ENCODE peak calls at places on chromosomes 1 and 21, in ten cellular contexts. K, O, D, N, V, L, H, J, M and G are unnamed samples.

GRCh38 chr1:30318864-30319718 is 404.3 kb downstream of the MATN1 start:
- DNase-seq in K (no peak), L (no peak), J (no peak), M (no peak), O (no peak), N (no peak), H (no peak), D (no peak), V (no peak), G (no peak)

GRCh38 chr1:235758931-235759330 is 107.8 kb downstream of the LYST start:
- DNase-seq in K (no peak), V (no peak), L (peak; percentile 60), O (no peak), N (no peak), D (peak; percentile 11), J (no peak), M (no peak), H (no peak), G (no peak)

GRCh38 chr1:151723726-151724370 is 2.5 kb downstream of the RIIAD1 start:
- DNase-seq in D (no peak), V (no peak), M (no peak), L (no peak), O (no peak), K (no peak), N (peak; percentile 48), H (no peak), J (no peak), G (no peak)

GRCh38 chr1:28592314-28593071 is 428 bp downstream of the RAB42 start:
- DNase-seq in D (peak; percentile 58), V (no peak), H (peak; percentile 71), J (peak; percentile 26), N (peak; percentile 42), O (no peak), M (peak; percentile 64), L (no peak), K (no peak), G (no peak)

GRCh38 chr1:100100202-100100601 is 32.5 kb downstream of the SASS6 start:
- DNase-seq in H (no peak), L (no peak), K (peak; percentile 82), M (no peak), J (no peak), O (no peak), N (no peak), D (no peak), V (no peak), G (no peak)

GRCh38 chr1:181817091-181817490 is 244.4 kb downstream of the ZNF648 start:
- DNase-seq in K (no peak), H (no peak), O (no peak), D (no peak), J (no peak), V (no peak), N (no peak), L (no peak), M (no peak), G (no peak)

GRCh38 chr1:84583648-84584047 is 9.4 kb upstream of the CTBS start:
- DNase-seq in J (no peak), H (no peak), N (no peak), M (no peak), V (no peak), L (no peak), O (no peak), D (no peak), K (no peak), G (no peak)

GRCh38 chr21:16116798-16117197 is 387.0 kb downstream of the USP25 start:
- DNase-seq in N (no peak), O (no peak), K (peak; percentile 77), M (no peak), L (no peak), D (no peak), H (no peak), V (no peak), J (no peak), G (no peak)

GRCh38 chr1:109186704-109187071 is 27.0 kb upstream of the SARS1 start:
- DNase-seq in J (peak; percentile 61), K (peak; percentile 38), V (peak; percentile 78), O (no peak), L (no peak), N (no peak), H (peak; percentile 68), D (no peak), M (no peak), G (peak; percentile 79)

GRCh38 chr1:33966346-33967141 is 102.7 kb downstream of the HMGB4 start:
- DNase-seq in K (peak; percentile 53), L (no peak), N (peak; percentile 25), O (no peak), V (no peak), J (no peak), M (no peak), H (no peak), D (no peak), G (no peak)

GRCh38 chr1:50105430-50105829 is 3.3 kb upstream of the ELAVL4 start:
- DNase-seq in N (peak; percentile 69), H (no peak), J (no peak), M (no peak), O (no peak), D (no peak), V (no peak), K (no peak), L (no peak), G (no peak)

GRCh38 chr1:51175278-51175677 is 60.8 kb upstream of the RNF11 start:
- DNase-seq in L (no peak), D (no peak), H (no peak), J (no peak), M (peak; percentile 18), O (no peak), K (no peak), N (no peak), V (no peak), G (no peak)

GRCh38 chr1:160471253-160471652 is 51.8 kb downstream of the SLAMF6 start:
- DNase-seq in H (no peak), D (no peak), M (peak; percentile 20), V (no peak), N (no peak), O (no peak), K (no peak), J (no peak), L (no peak), G (no peak)

GRCh38 chr1:160472112-160472511 is 50.9 kb downstream of the SLAMF6 start:
- DNase-seq in M (no peak), J (no peak), H (no peak), L (no peak), N (no peak), K (no peak), V (no peak), O (no peak), D (no peak), G (no peak)

GRCh38 chr1:160474392-160475242 is 48.4 kb downstream of the SLAMF6 start:
- DNase-seq in V (no peak), D (no peak), K (no peak), L (no peak), N (no peak), O (no peak), H (no peak), M (no peak), J (no peak), G (no peak)
- H3K4me3 ChIP-seq in V (no peak overlapping the region), D (no peak overlapping the region), K (no peak overlapping the region), L (no peak overlapping the region), N (no peak overlapping the region), O (no peak overlapping the region), H (no peak overlapping the region), M (no peak overlapping the region), J (no peak overlapping the region), G (no peak overlapping the region)

DNA sequence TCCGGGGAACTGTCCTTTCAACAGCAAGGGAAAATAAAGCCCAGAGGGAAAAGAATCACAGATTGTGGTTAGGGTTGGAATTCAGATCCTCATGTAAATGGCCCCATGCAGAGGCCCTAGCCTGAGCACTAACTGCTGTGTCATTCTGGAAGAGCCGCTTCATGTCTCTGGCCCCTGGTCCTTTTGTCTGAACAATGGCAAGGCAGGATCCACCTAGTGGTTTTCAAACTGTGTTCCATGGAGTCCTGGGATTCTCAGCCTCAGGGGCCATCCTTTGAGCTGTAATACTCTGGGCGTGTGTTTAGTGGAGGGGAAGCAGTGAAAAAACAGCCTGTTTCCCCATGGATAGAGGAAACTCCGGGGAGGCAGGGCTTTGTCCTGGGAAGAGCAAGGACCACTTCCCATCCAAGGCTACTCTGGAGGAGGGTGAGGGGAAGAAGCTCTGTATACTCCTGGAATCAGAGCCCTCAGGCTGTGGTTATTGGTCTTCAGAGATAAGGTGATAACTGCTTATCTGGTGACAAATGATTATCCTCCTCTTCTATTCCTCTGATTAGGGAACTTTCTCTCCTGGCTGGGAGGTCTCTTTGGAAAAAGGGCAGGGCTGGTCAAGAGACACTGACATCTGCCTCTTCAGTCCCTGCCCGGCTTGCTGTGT is 19.2 kb downstream of the PAX7 start:
- DNase-seq in K (no peak), D (no peak), L (no peak), M (no peak), H (no peak), V (no peak), J (no peak), O (no peak), N (peak; percentile 73), G (no peak)
- H3K27me3 ChIP-seq in K (peaks cover 69% of the 10 kb centered on the region), D (peaks cover 65% of the 10 kb centered on the region), L (peaks cover 40% of the 10 kb centered on the region), M (peaks cover 3% of the 10 kb centered on the region), H (peaks cover 90% of the 10 kb centered on the region), V (no peaks in the 10 kb centered on the region), J (peaks cover 72% of the 10 kb centered on the region), O (peaks cover 36% of the 10 kb centered on the region), N (peaks cover 94% of the 10 kb centered on the region), G (peaks cover 100% of the 10 kb centered on the region)

GRCh38 chr1:223023863-223024262 is 119.2 kb downstream of the TLR5 start:
- DNase-seq in M (no peak), J (no peak), V (no peak), O (no peak), N (no peak), L (no peak), K (no peak), D (no peak), H (no peak), G (no peak)
- H3K4me3 ChIP-seq in M (no peak overlapping the region), J (no peak overlapping the region), V (no peak overlapping the region), O (no peak overlapping the region), N (peak overlapping the region; percentile 50), L (no peak overlapping the region), K (no peak overlapping the region), D (no peak overlapping the region), H (no peak overlapping the region), G (no peak overlapping the region)

GRCh38 chr1:11283148-11283547 is 10.2 kb downstream of the UBIAD1 start:
- DNase-seq in H (no peak), O (no peak), M (no peak), N (no peak), K (no peak), D (no peak), L (no peak), J (no peak), V (no peak), G (no peak)

GRCh38 chr1:11286735-11287410 is 13.9 kb downstream of the UBIAD1 start:
- DNase-seq in K (peak; percentile 56), M (no peak), J (no peak), N (peak; percentile 83), H (no peak), V (no peak), D (no peak), L (no peak), O (no peak), G (no peak)

GRCh38 chr1:11289064-11289463 is 16.1 kb downstream of the UBIAD1 start:
- DNase-seq in D (no peak), L (no peak), J (no peak), M (peak; percentile 35), V (no peak), O (no peak), N (no peak), K (no peak), H (no peak), G (no peak)

GRCh38 chr1:11284784-11285183 is 11.8 kb downstream of the UBIAD1 start:
- DNase-seq in K (no peak), H (no peak), V (no peak), L (no peak), J (no peak), O (no peak), M (no peak), N (no peak), D (no peak), G (no peak)

GRCh38 chr1:11285883-11286734 is 13.1 kb downstream of the UBIAD1 start:
- DNase-seq in L (no peak), N (no peak), D (no peak), J (no peak), M (peak; percentile 14), K (peak; percentile 34), O (no peak), V (no peak), H (no peak), G (no peak)
- H3K27me3 ChIP-seq in L (no peaks in the 10 kb centered on the region), N (no peaks in the 10 kb centered on the region), D (no peaks in the 10 kb centered on the region), J (no peaks in the 10 kb centered on the region), M (no peaks in the 10 kb centered on the region), K (no peaks in the 10 kb centered on the region), O (no peaks in the 10 kb centered on the region), V (no peaks in the 10 kb centered on the region), H (no peaks in the 10 kb centered on the region), G (no peaks in the 10 kb centered on the region)